ENCODE peak calls at places on chromosomes 2 and 18, in five cellular contexts. W is fibroblast of mammary gland; T is T-helper 2 cell; O is T-helper 22 cell; R is activated CD8-positive, alpha-beta memory T cell treated with anti-CD3 and anti-CD28 coated beads for 24 hours. P is an unnamed sample.
A peak's percentile ranks its signal among the peaks of the same experiment; 100 is the strongest.

GRCh38 chr2:238863231-238863630 is 15.3 kb downstream of the TWIST2 start:
- DNase-seq in R (peak; percentile 17), W (no peak), O (no peak), T (no peak), P (no peak)

GRCh38 chr2:221600388-221600787 is 28.3 kb upstream of the EPHA4 start:
- DNase-seq in R (no peak), W (no peak), O (no peak), T (no peak), P (no peak)

GRCh38 chr2:241211276-241211675 is 22.8 kb downstream of the ANO7 start:
- DNase-seq in T (no peak), O (no peak), W (no peak), R (no peak), P (no peak)

GRCh38 chr2:109290887-109291675 is 162.1 kb downstream of the SH3RF3 start:
- DNase-seq in W (peak; percentile 44), T (no peak), O (no peak), R (no peak), P (peak; percentile 58)

GRCh38 chr2:112583497-112584133 is 794 bp upstream of the CHCHD5 start:
- DNase-seq in O (no peak), T (no peak), R (no peak), W (peak; percentile 44), P (peak; percentile 25)

GRCh38 chr2:240384711-240385450 is 50.6 kb upstream of the GPC1 start:
- DNase-seq in T (no peak), R (no peak), O (no peak), W (no peak), P (peak; percentile 29)

GRCh38 chr2:54687595-54688152 is 35.8 kb upstream of the EML6 start:
- DNase-seq in W (no peak), R (no peak), O (no peak), T (no peak), P (no peak)

GRCh38 chr2:24743914-24744313 is 49.3 kb downstream of the PTRHD1 start:
- DNase-seq in R (no peak), T (no peak), O (no peak), W (no peak), P (no peak)

GRCh38 chr18:44715245-44715644 is 34.6 kb downstream of the SETBP1 start:
- DNase-seq in W (peak; percentile 79), T (no peak), O (no peak), R (no peak), P (no peak)

GRCh38 chr2:188199716-188200128 is 92.0 kb upstream of the GULP1 start:
- DNase-seq in R (no peak), T (no peak), O (no peak), W (peak; percentile 78), P (peak; percentile 89)

GRCh38 chr2:32591669-32592463 is 36.0 kb upstream of the TTC27 start:
- DNase-seq in W (peak; percentile 12), R (no peak), T (no peak), O (no peak), P (peak; percentile 61)

GRCh38 chr2:33426666-33427231 is 49.7 kb upstream of the RASGRP3 start:
- DNase-seq in W (peak; percentile 95), R (no peak), O (no peak), T (no peak), P (peak; percentile 96)

GRCh38 chr18:41593276-41593675 is 361.8 kb upstream of the PIK3C3 start:
- DNase-seq in W (no peak), T (no peak), R (no peak), O (no peak), P (peak; percentile 16)

GRCh38 chr18:47251289-47252120 is at the start of gene SKOR2:
- DNase-seq in W (no peak), T (no peak), O (no peak), R (no peak), P (no peak)

GRCh38 chr2:102975996-102976636 is 214.3 kb downstream of the TMEM182 start:
- DNase-seq in O (no peak), T (no peak), W (peak; percentile 8), R (no peak), P (peak; percentile 5)

GRCh38 chr2:171210864-171211431 is 50.3 kb upstream of the TLK1 start:
- DNase-seq in T (no peak), W (no peak), R (no peak), O (peak; percentile 16), P (no peak)

GRCh38 chr18:12625242-12625641 is 32.7 kb downstream of the SPIRE1 start:
- DNase-seq in R (no peak), W (peak; percentile 43), T (no peak), O (no peak), P (peak; percentile 49)

GRCh38 chr18:32910694-32911296 is 138.0 kb upstream of the KLHL14 start:
- DNase-seq in T (no peak), R (no peak), O (no peak), W (no peak), P (peak; percentile 58)

GRCh38 chr18:62386616-62387015 is 61.5 kb downstream of the TNFRSF11A start:
- DNase-seq in R (no peak), W (no peak), T (no peak), O (no peak), P (no peak)

GRCh38 chr18:57444301-57444759 is 9.2 kb downstream of the ONECUT2 start:
- DNase-seq in O (no peak), R (no peak), W (no peak), T (no peak), P (no peak)

GRCh38 chr2:151262629-151263028 is 966 bp upstream of the RBM43 start:
- DNase-seq in W (no peak), T (no peak), O (no peak), R (no peak), P (no peak)

GRCh38 chr2:142596334-142597088 is 281.0 kb upstream of the KYNU start:
- DNase-seq in R (no peak), O (no peak), T (no peak), W (no peak), P (peak; percentile 81)

GRCh38 chr18:58061349-58061748 is 17.3 kb downstream of the NEDD4L start:
- DNase-seq in W (no peak), R (no peak), T (no peak), O (no peak), P (no peak)

GRCh38 chr2:241309684-241310117 is 5.8 kb downstream of the HDLBP start:
- DNase-seq in O (peak; percentile 52), W (peak; percentile 68), T (no peak), R (peak; percentile 80), P (peak; percentile 54)

GRCh38 chr2:96532641-96533291 is 3.8 kb upstream of the ARID5A start:
- DNase-seq in T (no peak), W (no peak), R (no peak), O (no peak), P (no peak)

GRCh38 chr2:240649331-240649730 is 24.1 kb downstream of the GPR35 start:
- DNase-seq in R (no peak), T (no peak), W (no peak), O (no peak), P (no peak)

GRCh38 chr18:7363338-7363737 is 132.4 kb downstream of the LRRC30 start:
- DNase-seq in R (no peak), T (no peak), O (no peak), W (no peak), P (no peak)

GRCh38 chr18:34649072-34649471 is 61.0 kb upstream of the DTNA start:
- DNase-seq in R (no peak), T (no peak), W (peak; percentile 45), O (no peak), P (peak; percentile 52)

GRCh38 chr2:199979398-199979797 is 24.0 kb downstream of the MAIP1 start:
- DNase-seq in W (no peak), R (no peak), O (no peak), T (no peak), P (no peak)

GRCh38 chr2:102336502-102336945 is 19.1 kb upstream of the IL18R1 start:
- DNase-seq in O (no peak), R (no peak), W (peak; percentile 63), T (no peak), P (peak; percentile 36)

GRCh38 chr2:46801731-46802664 is 113.6 kb downstream of the MCFD2 start:
- DNase-seq in W (peak; percentile 72), O (no peak), R (no peak), T (no peak), P (no peak)

GRCh38 chr2:47569658-47570398 is 166.9 kb downstream of the MSH2 start:
- DNase-seq in R (no peak), T (no peak), O (no peak), W (peak; percentile 6), P (peak; percentile 15)

GRCh38 chr2:119126650-119127049 is 31.9 kb downstream of the C1QL2 start:
- DNase-seq in T (no peak), O (no peak), W (peak; percentile 12), R (peak; percentile 60), P (peak; percentile 7)

GRCh38 chr2:96164459-96165184 is 19.4 kb upstream of the DUSP2 start:
- DNase-seq in O (peak; percentile 34), R (peak; percentile 89), W (no peak), T (no peak), P (no peak)